ENCODE peak calls at places on chromosomes 2 and 18, in seven cellular contexts. A is breast epithelium, P is ovary, T is cardiac muscle cell, O is PC-9, G is fibroblast of lung, K is body of pancreas. N is an unnamed sample.

GRCh38 chr2:172253190-172254052 is 150.7 kb upstream of the DLX2 start:
- DNase-seq in A (no peak), K (peak; percentile 44), T (peak; percentile 99), P (no peak), O (peak; percentile 99), G (peak; percentile 100), N (peak; percentile 99)

GRCh38 chr2:177056540-177056939 is 156.1 kb upstream of the HNRNPA3 start:
- DNase-seq in P (no peak), G (no peak), K (no peak), T (no peak), O (no peak), A (no peak), N (no peak)

GRCh38 chr2:96315400-96316071 is 9.6 kb upstream of the ITPRIPL1 start:
- DNase-seq in A (no peak), T (peak; percentile 66), P (no peak), K (no peak), O (peak; percentile 26), G (peak; percentile 82), N (peak; percentile 41)

GRCh38 chr2:106886916-106887758 is 1.2 kb upstream of the ST6GAL2 start:
- DNase-seq in P (no peak), K (peak; percentile 31), T (peak; percentile 28), A (peak; percentile 55), G (peak; percentile 25), O (no peak), N (peak; percentile 37)

GRCh38 chr18:70148539-70148938 is 56.9 kb downstream of the RTTN start:
- DNase-seq in A (no peak), T (no peak), P (no peak), K (no peak), G (no peak), O (no peak), N (no peak)

GRCh38 chr2:226643030-226643429 is 156.6 kb downstream of the IRS1 start:
- DNase-seq in O (no peak), T (no peak), K (no peak), G (no peak), A (no peak), P (no peak), N (no peak)

GRCh38 chr2:123179526-123179925 is 845.6 kb upstream of the CNTNAP5 start:
- DNase-seq in K (no peak), P (no peak), A (no peak), T (peak; percentile 56), G (no peak), O (no peak), N (no peak)

GRCh38 chr2:220240640-220241039 is 613.2 kb downstream of the SLC4A3 start:
- DNase-seq in A (no peak), T (no peak), K (no peak), P (no peak), O (no peak), G (no peak), N (no peak)

GRCh38 chr2:15633971-15634346 is 42.3 kb downstream of the DDX1 start:
- DNase-seq in K (no peak), T (no peak), P (no peak), G (no peak), A (no peak), O (no peak), N (no peak)
- H3K4me3 ChIP-seq in K (no peak overlapping the region), T (no peak overlapping the region), P (no peak overlapping the region), G (no peak overlapping the region), A (no peak overlapping the region), O (no peak overlapping the region), N (no peak overlapping the region)

GRCh38 chr2:85949280-85949679 is 60.5 kb upstream of the ST3GAL5 start:
- DNase-seq in G (no peak), T (peak; percentile 72), A (no peak), P (no peak), K (peak; percentile 88), O (no peak), N (no peak)
- H3K27me3 ChIP-seq in G (peaks cover 19% of the 10 kb centered on the region), T (no peaks in the 10 kb centered on the region), A (no peaks in the 10 kb centered on the region), P (no peaks in the 10 kb centered on the region), K (no peaks in the 10 kb centered on the region), O (no peaks in the 10 kb centered on the region), N (no peaks in the 10 kb centered on the region)

GRCh38 chr18:55275042-55275897 is 312.7 kb downstream of the TCF4 start:
- DNase-seq in P (no peak), O (peak; percentile 38), A (no peak), K (no peak), T (peak; percentile 79), G (peak; percentile 89), N (peak; percentile 27)
- TF ChIP-seq CTCF in P (no peak), O (peak; percentile 26), A (no peak), K (no peak), T (peak; percentile 23), G (peak; percentile 26), N (no peak)

GRCh38 chr2:155266109-155266508 is 567.6 kb downstream of the KCNJ3 start:
- DNase-seq in A (no peak), P (no peak), T (no peak), O (no peak), K (no peak), G (no peak), N (no peak)

GRCh38 chr2:155266579-155266978 is 568.1 kb downstream of the KCNJ3 start:
- DNase-seq in K (no peak), P (no peak), O (no peak), T (no peak), A (no peak), G (no peak), N (no peak)
- H3K4me3 ChIP-seq in K (no peak overlapping the region), P (no peak overlapping the region), O (no peak overlapping the region), T (no peak overlapping the region), A (no peak overlapping the region), G (no peak overlapping the region), N (no peak overlapping the region)

DNA sequence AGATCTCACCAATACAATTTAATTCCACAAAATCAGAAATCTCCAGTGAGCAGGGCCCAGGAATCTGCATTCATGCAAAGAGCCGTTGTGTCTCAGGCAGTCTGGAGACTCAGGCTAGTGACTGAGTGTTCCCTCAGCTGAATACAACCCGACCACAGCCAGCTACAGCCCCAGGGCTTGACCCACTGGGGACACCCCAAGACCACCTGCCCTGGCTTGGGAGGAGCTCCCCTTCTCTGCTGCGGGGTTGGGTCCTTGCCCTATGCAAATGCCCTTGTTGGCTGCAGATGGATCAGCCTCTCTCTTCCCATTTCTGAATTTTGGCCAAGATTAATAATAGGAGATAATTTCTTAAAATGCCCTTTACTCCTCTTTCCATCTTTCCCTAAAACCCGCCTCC is 157.7 kb downstream of the TWIST2 start:
- DNase-seq in O (no peak), G (no peak), A (peak; percentile 40), P (no peak), K (no peak), T (no peak), N (no peak)
- H3K27me3 ChIP-seq in O (peaks cover 100% of the 10 kb centered on the region), G (peaks cover 11% of the 10 kb centered on the region), A (no peaks in the 10 kb centered on the region), P (no peaks in the 10 kb centered on the region), K (no peaks in the 10 kb centered on the region), T (no peaks in the 10 kb centered on the region), N (peaks cover 8% of the 10 kb centered on the region)

DNA sequence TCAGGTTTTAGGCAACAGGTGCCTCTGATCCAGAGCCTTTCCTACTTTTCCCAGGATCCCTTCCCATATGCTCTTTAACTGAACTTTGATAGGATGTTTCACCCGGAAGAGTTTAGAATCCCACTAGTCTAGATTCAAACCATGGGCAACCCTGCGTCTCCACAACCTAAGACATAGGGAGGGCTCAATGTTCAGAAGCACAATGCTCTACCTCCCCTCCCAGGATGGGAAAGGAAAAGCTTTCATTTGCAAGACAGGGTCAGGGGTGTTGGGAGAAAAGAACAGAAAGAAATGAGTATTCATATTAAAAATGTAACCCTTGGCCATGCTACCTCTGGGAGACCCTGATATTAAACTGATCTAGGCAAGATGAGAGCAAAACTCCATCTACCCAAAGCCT is 230.4 kb downstream of the MREG start:
- DNase-seq in K (no peak), G (no peak), O (no peak), P (no peak), T (no peak), A (no peak), N (no peak)
- TF ChIP-seq CTCF in K (no peak), G (no peak), O (no peak), P (no peak), T (no peak), A (no peak), N (no peak)

GRCh38 chr2:197198890-197199289 is 111.7 kb downstream of the ANKRD44 start:
- DNase-seq in G (no peak), T (peak; percentile 66), P (peak; percentile 26), O (no peak), K (peak; percentile 15), A (no peak), N (no peak)
- H3K4me3 ChIP-seq in G (no peak overlapping the region), T (no peak overlapping the region), P (no peak overlapping the region), O (no peak overlapping the region), K (no peak overlapping the region), A (peak overlapping the region; percentile 49), N (no peak overlapping the region)

GRCh38 chr18:66043009-66043408 is 292.2 kb downstream of the CDH7 start:
- DNase-seq in G (no peak), T (no peak), K (no peak), P (no peak), O (no peak), A (no peak), N (no peak)
- H3K27me3 ChIP-seq in G (no peaks in the 10 kb centered on the region), T (no peaks in the 10 kb centered on the region), K (no peaks in the 10 kb centered on the region), P (no peaks in the 10 kb centered on the region), O (no peaks in the 10 kb centered on the region), A (no peaks in the 10 kb centered on the region), N (no peaks in the 10 kb centered on the region)

GRCh38 chr2:150425121-150425559 is 62.3 kb downstream of the RND3 start:
- DNase-seq in G (peak; percentile 54), T (peak; percentile 40), P (no peak), A (no peak), K (no peak), O (no peak), N (no peak)
- TF ChIP-seq CTCF in G (peak; percentile 39), T (peak; percentile 47), P (no peak), A (no peak), K (peak; percentile 16), O (no peak), N (peak; percentile 20)

GRCh38 chr18:75200071-75200470 is 8.9 kb downstream of the PTGR3 start:
- DNase-seq in P (no peak), T (no peak), O (no peak), K (no peak), G (no peak), A (no peak), N (no peak)
- H3K4me3 ChIP-seq in P (no peak overlapping the region), T (no peak overlapping the region), O (no peak overlapping the region), K (no peak overlapping the region), G (no peak overlapping the region), A (no peak overlapping the region), N (no peak overlapping the region)

N was measured in bronchial epithelial cell.